ENCODE peak calls at places on chromosomes 16 and 17, in four cellular contexts. O is mammary epithelial cell, Z is Panc1, Q is kidney. P is an unnamed sample.

GRCh38 chr17:51005768-51006167 is 114.9 kb downstream of the SPAG9 start:
- DNase-seq in O (no peak), Z (no peak), Q (no peak), P (no peak)

GRCh38 chr17:77827461-77827968 is 131.0 kb upstream of the TNRC6C start:
- DNase-seq in O (no peak), Z (no peak), Q (no peak), P (no peak)

GRCh38 chr16:10178079-10178478 is 4.1 kb downstream of the GRIN2A start:
- DNase-seq in O (peak; percentile 67), Z (no peak), Q (no peak), P (no peak)

GRCh38 chr17:77618731-77619130 is 339.8 kb upstream of the TNRC6C start:
- DNase-seq in O (no peak), Z (no peak), Q (no peak), P (no peak)

GRCh38 chr17:12406623-12407228 is 259.0 kb upstream of the MYOCD start:
- DNase-seq in O (no peak), Z (no peak), Q (no peak), P (no peak)

GRCh38 chr16:61909074-61909473 is 127.2 kb downstream of the CDH8 start:
- DNase-seq in O (no peak), Z (no peak), Q (no peak), P (no peak)

GRCh38 chr17:64599187-64599676 is 62.9 kb downstream of the SMURF2 start:
- DNase-seq in O (no peak), Z (no peak), Q (no peak), P (no peak)

GRCh38 chr17:4074831-4075495 is 67.9 kb downstream of the ZZEF1 start:
- DNase-seq in O (peak; percentile 25), Z (peak; percentile 33), Q (no peak), P (no peak)

GRCh38 chr16:29877266-29877961 is 14.4 kb upstream of the CDIPT start:
- DNase-seq in O (peak; percentile 41), Z (no peak), Q (no peak), P (no peak)

GRCh38 chr16:24853830-24854229 is 8.1 kb downstream of the SLC5A11 start:
- DNase-seq in O (peak; percentile 66), Z (no peak), Q (no peak), P (peak; percentile 93)

GRCh38 chr17:17364338-17364667 is 61.1 kb downstream of the NT5M start:
- DNase-seq in O (no peak), Z (no peak), Q (peak; percentile 66), P (peak; percentile 5)

GRCh38 chr16:69419956-69420355 is 4.5 kb upstream of the CYB5B start:
- DNase-seq in O (no peak), Z (no peak), Q (no peak), P (no peak)

GRCh38 chr16:4915226-4915761 is 21.7 kb downstream of the PPL start:
- DNase-seq in O (peak; percentile 92), Z (no peak), Q (no peak), P (no peak)

GRCh38 chr16:4402439-4403132 is 13.8 kb downstream of the CORO7 start:
- DNase-seq in O (peak; percentile 53), Z (no peak), Q (peak; percentile 94), P (peak; percentile 87)

GRCh38 chr17:82048571-82048971 is 3.0 kb downstream of the RFNG start:
- DNase-seq in O (no peak), Z (no peak), Q (no peak), P (no peak)

GRCh38 chr17:61805399-61805798 is 57.9 kb downstream of the BRIP1 start:
- DNase-seq in O (peak; percentile 58), Z (no peak), Q (no peak), P (no peak)

GRCh38 chr17:58289869-58290268 is 9.1 kb upstream of the MPO start:
- DNase-seq in O (no peak), Z (no peak), Q (no peak), P (no peak)

GRCh38 chr16:57675752-57676623 is 7.9 kb downstream of the ADGRG3 start:
- DNase-seq in O (no peak), Z (no peak), Q (no peak), P (no peak)

GRCh38 chr16:18803569-18804462 is 2.5 kb upstream of the ARL6IP1 start:
- DNase-seq in O (no peak), Z (no peak), Q (no peak), P (no peak)

GRCh38 chr16:3074860-3075545 is 9.6 kb downstream of the IL32 start:
- DNase-seq in O (no peak), Z (no peak), Q (peak; percentile 83), P (no peak)

GRCh38 chr16:87135631-87136030 is 181.6 kb downstream of the C16orf95 start:
- DNase-seq in O (no peak), Z (no peak), Q (no peak), P (no peak)

GRCh38 chr17:80833952-80834895 is 157.4 kb upstream of the CHMP6 start:
- DNase-seq in O (no peak), Z (no peak), Q (peak; percentile 62), P (no peak)

GRCh38 chr17:65455972-65456343 is 105.5 kb downstream of the AXIN2 start:
- DNase-seq in O (no peak), Z (peak; percentile 2), Q (no peak), P (no peak)

GRCh38 chr17:83053021-83053778 is 26.2 kb upstream of the METRNL start:
- DNase-seq in O (no peak), Z (no peak), Q (peak; percentile 85), P (peak; percentile 30)

GRCh38 chr17:57838453-57838852 is 11.4 kb downstream of the MRPS23 start:
- DNase-seq in O (no peak), Z (no peak), Q (no peak), P (no peak)

GRCh38 chr17:57999496-58000017 is 7.5 kb downstream of the SRSF1 start:
- DNase-seq in O (peak; percentile 48), Z (peak; percentile 55), Q (no peak), P (no peak)

GRCh38 chr17:20189322-20189721 is 180.2 kb downstream of the SPECC1 start:
- DNase-seq in O (peak; percentile 79), Z (no peak), Q (no peak), P (peak; percentile 93)

GRCh38 chr17:76262732-76263344 is 2.3 kb upstream of the UBALD2 start:
- DNase-seq in O (peak; percentile 44), Z (no peak), Q (peak; percentile 80), P (no peak)

GRCh38 chr17:63387941-63388340 is 58.2 kb downstream of the CYB561 start:
- DNase-seq in O (no peak), Z (no peak), Q (no peak), P (no peak)

GRCh38 chr16:31072540-31073072 is 1.4 kb downstream of the ZNF668 start:
- DNase-seq in O (peak; percentile 41), Z (no peak), Q (no peak), P (no peak)

GRCh38 chr17:67606471-67606870 is 111.3 kb upstream of the NOL11 start:
- DNase-seq in O (no peak), Z (no peak), Q (no peak), P (no peak)

GRCh38 chr16:48999034-48999433 is 282.6 kb downstream of the CBLN1 start:
- DNase-seq in O (no peak), Z (no peak), Q (no peak), P (no peak)

GRCh38 chr16:59213952-59214351 is 479.8 kb upstream of the GOT2 start:
- DNase-seq in O (no peak), Z (no peak), Q (no peak), P (no peak)

GRCh38 chr17:57862990-57863667 is 13.3 kb upstream of the MRPS23 start:
- DNase-seq in O (no peak), Z (no peak), Q (no peak), P (peak; percentile 81)

GRCh38 chr16:78005881-78006280 is 16.5 kb upstream of the CLEC3A start:
- DNase-seq in O (no peak), Z (no peak), Q (no peak), P (no peak)

GRCh38 chr17:5099271-5099670 is 12.4 kb downstream of the ZNF232 start:
- DNase-seq in O (no peak), Z (no peak), Q (no peak), P (no peak)

DNA sequence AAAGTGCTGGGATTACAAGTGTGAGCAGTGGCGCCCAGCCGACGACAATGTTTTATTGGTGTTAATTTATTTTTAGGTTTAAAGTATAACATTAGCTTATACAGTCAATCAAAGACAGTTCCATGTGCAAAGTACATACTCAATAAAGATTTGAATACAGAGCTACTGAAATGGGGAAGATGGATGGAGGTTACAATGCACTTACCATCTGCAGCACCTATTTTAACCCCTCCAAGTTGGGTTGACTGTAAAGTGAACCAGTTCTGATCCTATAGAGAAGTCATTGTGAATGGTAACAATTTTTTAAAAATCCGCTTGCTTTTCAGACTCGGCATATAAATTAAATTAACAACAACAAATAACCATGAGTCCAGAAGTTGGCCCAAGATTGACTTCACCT is 679 bp upstream of the PSKH1 start:
- DNase-seq in O (no peak), Z (no peak), Q (no peak), P (no peak)
- H3K27ac ChIP-seq in O (no peak overlapping the region), Z (peak overlapping the region; percentile 67), Q (no peak overlapping the region), P (no peak overlapping the region)

GRCh38 chr16:54942353-54942943 is 11.8 kb downstream of the IRX5 start:
- DNase-seq in O (no peak), Z (no peak), Q (no peak), P (no peak)
- TF ChIP-seq CTCF in O (no peak), Z (peak; percentile 13), Q (no peak), P (no peak)

DNA sequence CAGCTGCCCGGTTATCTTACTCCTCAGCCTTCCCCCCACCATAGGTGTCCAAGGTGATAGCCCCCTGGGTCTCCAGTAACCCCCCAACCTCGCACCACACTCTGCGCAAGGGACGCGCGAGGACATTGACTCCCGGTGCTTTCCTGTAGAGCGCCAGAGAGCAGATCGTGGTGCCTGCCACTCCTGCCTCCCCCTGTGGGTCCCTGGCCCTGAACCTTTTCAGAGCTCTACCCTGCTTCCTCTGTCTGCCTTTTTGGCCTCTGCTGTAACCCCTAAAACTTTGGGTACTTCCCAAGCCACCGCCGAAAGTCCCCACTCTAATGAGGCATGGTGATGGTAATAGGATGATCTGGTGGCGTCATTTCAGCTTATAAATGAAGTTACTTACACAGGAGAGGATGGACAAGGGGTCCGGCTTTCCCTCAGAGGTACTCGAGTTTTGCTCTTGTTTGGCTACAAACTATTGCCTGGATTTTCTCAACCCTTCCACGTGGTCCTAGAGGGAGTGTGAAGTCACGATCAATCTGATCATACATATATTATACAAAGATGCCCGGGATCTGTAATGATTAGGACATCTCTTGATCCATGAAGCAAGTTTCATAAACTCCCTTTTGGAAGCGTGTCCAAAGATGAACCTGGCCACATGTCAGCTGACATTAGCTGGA is 2.1 kb upstream of the CDH11 start:
- DNase-seq in O (no peak), Z (no peak), Q (peak; percentile 75), P (no peak)
- H3K4me3 ChIP-seq in O (peak overlapping the region; percentile 45), Z (peak overlapping the region; percentile 53), Q (peak overlapping the region; percentile 57), P (peak overlapping the region; percentile 74)

GRCh38 chr17:7856840-7857723 is at the start of gene NAA38:
- DNase-seq in O (peak; percentile 99), Z (no peak), Q (peak; percentile 99), P (peak; percentile 92)

GRCh38 chr17:7854851-7855642 is at the start of gene TMEM88:
- DNase-seq in O (no peak), Z (no peak), Q (peak; percentile 84), P (no peak)

GRCh38 chr17:7856081-7856791 is 1.1 kb downstream of the NAA38 start:
- DNase-seq in O (no peak), Z (no peak), Q (peak; percentile 90), P (no peak)

GRCh38 chr17:7854078-7854777 is 638 bp upstream of the TMEM88 start:
- DNase-seq in O (no peak), Z (no peak), Q (peak; percentile 78), P (no peak)

DNA sequence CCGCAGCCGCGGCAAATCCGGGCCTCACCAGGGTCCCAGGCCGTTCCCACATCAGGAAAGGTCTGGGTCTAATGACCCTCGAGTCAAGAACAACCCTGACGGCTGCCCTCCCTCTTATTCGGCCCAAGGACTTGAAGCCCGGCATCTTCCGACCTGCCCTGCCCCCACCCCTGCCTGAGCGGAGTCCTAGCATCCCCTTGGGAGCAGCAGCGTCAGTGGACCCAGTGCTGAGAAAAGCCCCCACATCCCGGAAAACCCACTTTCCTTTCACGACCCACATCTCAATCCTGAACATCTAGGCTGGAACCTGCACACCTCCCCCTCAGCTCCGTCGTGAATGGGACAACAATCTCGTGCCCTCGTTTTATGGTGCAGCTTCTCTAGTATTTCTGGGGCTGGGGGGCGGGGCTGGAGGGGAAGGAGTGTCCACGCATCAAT is 796 bp downstream of the TMEM88 start:
- DNase-seq in O (no peak), Z (no peak), Q (no peak), P (no peak)
- H3K27ac ChIP-seq in O (no peak overlapping the region), Z (peak overlapping the region; percentile 97), Q (peak overlapping the region; percentile 93), P (peak overlapping the region; percentile 99)